ENCODE peak calls at places on chromosomes 16 and 17, in four cellular contexts. Y is SK-N-SH, C is PC-3, G is fibroblast of lung. N is an unnamed sample. For H4K20me1 and H3K27me3, the result is how much of the 10 kb centered on the place peaks cover.

GRCh38 chr16:31113420-31114124 is 3.9 kb upstream of the KAT8 start:
- DNase-seq in Y (no peak), C (peak), G (no peak), N (no peak)

GRCh38 chr16:65876200-65876498 is 490.3 kb upstream of the CDH5 start:
- DNase-seq in Y (no peak), C (peak), G (no peak), N (no peak)

GRCh38 chr16:27195941-27196595 is 7.3 kb upstream of the KDM8 start:
- DNase-seq in Y (no peak), C (no peak), G (no peak), N (no peak)

GRCh38 chr16:47613251-47613650 is 152.1 kb downstream of the PHKB start:
- DNase-seq in Y (no peak), C (no peak), G (peak), N (no peak)

GRCh38 chr17:57682667-57683066 is 62.4 kb downstream of the CCDC182 start:
- DNase-seq in Y (no peak), C (no peak), G (no peak), N (no peak)

GRCh38 chr16:61897657-61898056 is 138.6 kb downstream of the CDH8 start:
- DNase-seq in Y (no peak), C (no peak), G (no peak), N (no peak)

GRCh38 chr16:68074850-68075249 is 10.3 kb upstream of the NFATC3 start:
- DNase-seq in Y (no peak), C (no peak), G (no peak), N (no peak)

GRCh38 chr16:63877401-63877800 is 1244.5 kb downstream of the CDH11 start:
- DNase-seq in Y (no peak), C (no peak), G (no peak), N (no peak)

GRCh38 chr17:50957600-50958575 is 91.7 kb upstream of the TOB1 start:
- DNase-seq in Y (no peak), C (no peak), G (no peak), N (no peak)

GRCh38 chr16:28925386-28926228 is 569 bp upstream of the RABEP2 start:
- DNase-seq in Y (no peak), C (peak), G (peak), N (peak)

GRCh38 chr16:88591577-88592021 is 21.4 kb downstream of the ZC3H18 start:
- DNase-seq in Y (no peak), C (no peak), G (no peak), N (no peak)

GRCh38 chr16:67676939-67677338 is 10.3 kb downstream of the C16orf86 start:
- DNase-seq in Y (no peak), C (no peak), G (no peak), N (no peak)

GRCh38 chr17:61793565-61793964 is 69.8 kb downstream of the BRIP1 start:
- DNase-seq in Y (no peak), C (no peak), G (no peak), N (no peak)

GRCh38 chr17:77696720-77697460 is 261.6 kb upstream of the TNRC6C start:
- DNase-seq in Y (peak), C (no peak), G (no peak), N (no peak)

GRCh38 chr16:69935278-69935711 is 15.8 kb upstream of the CLEC18A start:
- DNase-seq in Y (no peak), C (no peak), G (no peak), N (no peak)

GRCh38 chr17:60664022-60664421 is 13.6 kb upstream of the BCAS3 start:
- DNase-seq in Y (no peak), C (no peak), G (no peak), N (no peak)

GRCh38 chr17:73498854-73499597 is 145.2 kb downstream of the SDK2 start:
- DNase-seq in Y (peak), C (no peak), G (no peak), N (no peak)

GRCh38 chr17:78249836-78250806 is 18.7 kb downstream of the TMEM235 start:
- DNase-seq in Y (no peak), C (no peak), G (no peak), N (no peak)

GRCh38 chr16:23280483-23280967 is 21.6 kb upstream of the SCNN1B start:
- DNase-seq in Y (no peak), C (peak), G (no peak), N (no peak)

GRCh38 chr17:71304498-71305158 is 816.2 kb upstream of the SOX9 start:
- DNase-seq in Y (no peak), C (no peak), G (no peak), N (no peak)

GRCh38 chr17:488993-489757 is 136.6 kb upstream of the RPH3AL start:
- DNase-seq in Y (peak), C (no peak), G (peak), N (peak)

GRCh38 chr16:77943770-77944169 is 78.6 kb upstream of the CLEC3A start:
- DNase-seq in Y (no peak), C (no peak), G (no peak), N (no peak)

GRCh38 chr16:82091225-82091624 is 56.2 kb downstream of the HSD17B2 start:
- DNase-seq in Y (no peak), C (peak), G (peak), N (no peak)

GRCh38 chr17:5516060-5516792 is 29.9 kb downstream of the MIS12 start:
- DNase-seq in Y (no peak), C (peak), G (peak), N (no peak)

GRCh38 chr16:56795011-56795410 is 65.1 kb downstream of the NUP93 start:
- DNase-seq in Y (no peak), C (peak), G (no peak), N (no peak)

GRCh38 chr16:87850009-87851006 is 19.0 kb downstream of the SLC7A5 start:
- DNase-seq in Y (peak), C (peak), G (peak), N (peak)

GRCh38 chr16:77555781-77556180 is 120.9 kb upstream of the ADAMTS18 start:
- DNase-seq in Y (no peak), C (no peak), G (no peak), N (peak)

GRCh38 chr17:14699569-14700190 is 398.8 kb downstream of the HS3ST3B1 start:
- DNase-seq in Y (no peak), C (peak), G (no peak), N (peak)

GRCh38 chr17:81866440-81867122 is 4.6 kb downstream of the ARHGDIA start:
- DNase-seq in Y (peak), C (no peak), G (peak), N (no peak)

DNA sequence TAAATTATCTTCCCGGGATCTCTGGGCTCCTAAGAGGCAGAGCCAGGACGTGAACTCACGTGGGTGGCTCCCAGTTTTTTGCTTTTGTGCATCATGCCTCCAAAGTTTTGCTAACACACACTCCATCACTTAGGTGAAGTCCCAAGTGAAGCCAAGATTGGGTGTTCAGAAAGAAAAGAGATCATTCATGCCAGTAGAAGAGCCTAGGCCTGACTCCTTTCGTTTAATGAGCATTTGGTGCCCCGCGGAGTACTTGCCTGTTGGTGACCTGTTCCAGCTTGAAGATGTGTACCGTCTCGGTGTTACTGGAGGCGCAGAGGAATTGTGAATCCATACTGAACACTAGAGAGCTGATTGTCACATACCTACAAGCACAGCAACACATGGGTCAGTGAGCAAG is 24.1 kb downstream of the WIPI1 start:
- DNase-seq in Y (no peak), C (no peak), G (no peak), N (no peak)
- H2AFZ ChIP-seq in Y (no peak), C (no peak), G (no peak), N (no peak)

GRCh38 chr17:40326014-40326831 is 17.2 kb downstream of the RARA start:
- DNase-seq in Y (no peak), C (no peak), G (no peak), N (no peak)
- H4K20me1 ChIP-seq in Y (half or more), C (under half), G (under half), N (half or more)

GRCh38 chr17:56642424-56642823 is 48.9 kb downstream of the NOG start:
- DNase-seq in Y (no peak), C (no peak), G (no peak), N (no peak)
- H3K27me3 ChIP-seq in Y (under half), C (under half), G (under half), N (under half)

DNA sequence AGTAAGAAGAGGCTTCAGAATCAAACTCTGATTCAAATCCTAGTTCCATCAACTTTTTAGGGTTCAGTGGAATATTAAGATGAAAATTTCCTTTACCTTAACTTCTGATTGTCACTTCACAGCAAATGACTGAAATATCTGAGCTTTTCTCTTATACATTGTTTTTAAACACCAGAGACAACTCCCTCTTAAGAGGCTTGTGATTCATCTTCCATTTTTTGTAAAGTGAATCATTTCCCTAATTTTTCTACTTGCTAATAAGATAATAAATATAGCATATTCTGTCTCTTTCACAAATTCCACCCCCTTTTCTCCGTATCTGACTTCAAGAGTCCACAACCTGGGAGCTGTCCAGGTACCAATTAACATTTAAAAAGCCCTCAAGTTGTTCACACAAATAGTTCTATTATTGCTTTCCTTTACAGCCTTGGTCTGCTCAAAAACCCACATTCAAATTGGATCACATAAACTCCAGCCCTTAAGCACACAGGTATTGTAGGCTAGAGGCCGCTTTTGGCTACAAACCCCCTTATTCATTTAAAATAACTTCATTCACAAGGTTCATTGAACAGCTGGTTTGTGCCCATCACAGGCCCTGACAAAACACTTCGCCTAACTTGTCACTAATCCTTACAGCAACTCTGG is 14.1 kb upstream of the UTP6 start:
- DNase-seq in Y (no peak), C (no peak), G (peak), N (no peak)
- H2AFZ ChIP-seq in Y (no peak), C (no peak), G (no peak), N (no peak)

GRCh38 chr16:85271198-85271597 is 158.9 kb upstream of the CIBAR2 start:
- DNase-seq in Y (no peak), C (no peak), G (no peak), N (no peak)
- H4K20me1 ChIP-seq in Y (under half), C (under half), G (under half), N (under half)